ENCODE peak calls at places on chromosomes 2 and 18, in seven cellular contexts. L is GM04504; I is small intestine; X is stimulated activated CD8-positive, alpha-beta memory T cell treated with anti-CD3 and anti-CD28 coated beads, Interleukin-4, amount 100 ng/mL, for 1 hour; Y is activated naive CD8-positive, alpha-beta T cell treated with anti-CD3 and anti-CD28 coated beads, Interleukin-2, amount 50 U/mL, for 24 hours; C is ELR; B is ecto neural progenitor cell. O is an unnamed sample.
A peak's percentile ranks its signal among the peaks of the same experiment; 100 is the strongest.

GRCh38 chr2:29174937-29175336 is 59.7 kb downstream of the CLIP4 start:
- DNase-seq in L (no peak), I (no peak), X (no peak), Y (no peak), C (no peak), B (no peak), O (no peak)

GRCh38 chr2:11980809-11981208 is 234.4 kb downstream of the LPIN1 start:
- DNase-seq in L (no peak), I (no peak), X (no peak), Y (no peak), C (no peak), B (no peak), O (no peak)

GRCh38 chr2:63790491-63790890 is 51.2 kb upstream of the UGP2 start:
- DNase-seq in L (no peak), I (no peak), X (no peak), Y (no peak), C (peak; percentile 15), B (no peak), O (no peak)

GRCh38 chr2:240589850-240590525 is 3.5 kb downstream of the CAPN10 start:
- DNase-seq in L (no peak), I (no peak), X (no peak), Y (no peak), C (no peak), B (no peak), O (no peak)

GRCh38 chr2:128316777-128317185 is 1.9 kb downstream of the HS6ST1 start:
- DNase-seq in L (no peak), I (no peak), X (no peak), Y (peak; percentile 2), C (no peak), B (no peak), O (no peak)

GRCh38 chr2:222242532-222242931 is 56.3 kb downstream of the PAX3 start:
- DNase-seq in L (no peak), I (no peak), X (no peak), Y (no peak), C (no peak), B (no peak), O (no peak)

GRCh38 chr2:12045864-12046291 is 299.4 kb downstream of the LPIN1 start:
- DNase-seq in L (no peak), I (no peak), X (no peak), Y (no peak), C (no peak), B (no peak), O (no peak)

GRCh38 chr2:69171070-69171811 is 158.3 kb downstream of the ANTXR1 start:
- DNase-seq in L (no peak), I (no peak), X (no peak), Y (no peak), C (no peak), B (no peak), O (no peak)

GRCh38 chr2:223786943-223787342 is 50.4 kb downstream of the AP1S3 start:
- DNase-seq in L (no peak), I (no peak), X (no peak), Y (no peak), C (no peak), B (no peak), O (no peak)

GRCh38 chr2:42348113-42348805 is 12.8 kb downstream of the COX7A2L start:
- DNase-seq in L (no peak), I (no peak), X (no peak), Y (no peak), C (no peak), B (no peak), O (no peak)

GRCh38 chr18:76602169-76602568 is 107.1 kb upstream of the ZNF516 start:
- DNase-seq in L (no peak), I (no peak), X (no peak), Y (no peak), C (no peak), B (no peak), O (no peak)

GRCh38 chr2:216235462-216235861 is 126.3 kb downstream of the XRCC5 start:
- DNase-seq in L (no peak), I (no peak), X (no peak), Y (no peak), C (no peak), B (no peak), O (no peak)

GRCh38 chr2:54613794-54614257 is 109.6 kb upstream of the EML6 start:
- DNase-seq in L (no peak), I (no peak), X (no peak), Y (no peak), C (peak; percentile 61), B (no peak), O (no peak)

GRCh38 chr2:214809751-214810564 is 475 bp upstream of the BARD1 start:
- DNase-seq in L (peak; percentile 98), I (peak; percentile 98), X (peak; percentile 95), Y (peak; percentile 100), C (peak; percentile 97), B (peak; percentile 100), O (peak; percentile 94)

GRCh38 chr2:240464514-240465241 is 29.2 kb downstream of the GPC1 start:
- DNase-seq in L (no peak), I (no peak), X (no peak), Y (peak; percentile 0), C (no peak), B (peak; percentile 40), O (no peak)

GRCh38 chr2:16462965-16463364 is 202.7 kb downstream of the CYRIA start:
- DNase-seq in L (no peak), I (peak; percentile 56), X (no peak), Y (no peak), C (no peak), B (no peak), O (no peak)

GRCh38 chr2:205293559-205293958 is 388.7 kb upstream of the NRP2 start:
- DNase-seq in L (no peak), I (no peak), X (no peak), Y (no peak), C (no peak), B (no peak), O (no peak)

GRCh38 chr18:34976899-34977786 is 64.1 kb upstream of the MAPRE2 start:
- DNase-seq in L (no peak), I (peak; percentile 81), X (peak; percentile 65), Y (peak; percentile 79), C (peak; percentile 69), B (peak; percentile 87), O (peak; percentile 82)

GRCh38 chr2:44772131-44772530 is 169.4 kb upstream of the SIX3 start:
- DNase-seq in L (no peak), I (no peak), X (no peak), Y (no peak), C (no peak), B (no peak), O (no peak)

GRCh38 chr2:5980351-5981054 is 288.3 kb downstream of the SOX11 start:
- DNase-seq in L (no peak), I (no peak), X (no peak), Y (no peak), C (no peak), B (no peak), O (no peak)

GRCh38 chr2:7405861-7406715 is 488.9 kb downstream of the RNF144A start:
- DNase-seq in L (no peak), I (no peak), X (no peak), Y (no peak), C (no peak), B (no peak), O (no peak)